ENCODE peak calls at places on chromosomes 6 and 20, in five cellular contexts. Y is HCT116, K is kidney glomerular epithelial cell, T is upper lobe of right lung, Q is germinal center. N is an unnamed sample.

GRCh38 chr20:23147964-23148720 is 62.0 kb upstream of the CD93 start:
- DNase-seq in Y (peak; percentile 80), K (peak; percentile 71), T (peak; percentile 71), Q (no peak), N (peak; percentile 84)

GRCh38 chr6:154508573-154509375 is 1.7 kb downstream of the CNKSR3 start:
- DNase-seq in Y (no peak), K (peak; percentile 39), T (no peak), Q (no peak), N (peak; percentile 65)

GRCh38 chr6:154894903-154895302 is 100.2 kb upstream of the TIAM2 start:
- DNase-seq in Y (no peak), K (no peak), T (no peak), Q (no peak), N (no peak)

GRCh38 chr20:8082025-8082424 is 50.0 kb upstream of the PLCB1 start:
- DNase-seq in Y (peak; percentile 7), K (no peak), T (no peak), Q (peak; percentile 1), N (no peak)

GRCh38 chr6:97437087-97437486 is 154.1 kb upstream of the MMS22L start:
- DNase-seq in Y (peak; percentile 19), K (peak; percentile 2), T (no peak), Q (peak; percentile 15), N (peak; percentile 1)

GRCh38 chr6:7439243-7439642 is 49.6 kb downstream of the RIOK1 start:
- DNase-seq in Y (no peak), K (no peak), T (no peak), Q (peak; percentile 50), N (no peak)

GRCh38 chr20:51074062-51074461 is 51.2 kb upstream of the KCNG1 start:
- DNase-seq in Y (no peak), K (no peak), T (no peak), Q (no peak), N (no peak)

GRCh38 chr6:38262609-38263008 is 377.1 kb downstream of the BTBD9 start:
- DNase-seq in Y (no peak), K (no peak), T (no peak), Q (no peak), N (peak; percentile 71)

GRCh38 chr6:43376551-43376981 is 7.1 kb upstream of the ZNF318 start:
- DNase-seq in Y (no peak), K (no peak), T (no peak), Q (no peak), N (no peak)

GRCh38 chr6:99416226-99416625 is 8.9 kb downstream of the PNISR start:
- DNase-seq in Y (no peak), K (no peak), T (no peak), Q (no peak), N (no peak)

GRCh38 chr6:164528539-164528938 is 780.9 kb downstream of the C6orf118 start:
- DNase-seq in Y (no peak), K (no peak), T (no peak), Q (no peak), N (no peak)

GRCh38 chr20:37940161-37940560 is 37.2 kb downstream of the VSTM2L start:
- DNase-seq in Y (no peak), K (no peak), T (peak; percentile 57), Q (no peak), N (no peak)

GRCh38 chr20:1536893-1537730 is 20.4 kb downstream of the SIRPD start:
- DNase-seq in Y (no peak), K (no peak), T (no peak), Q (no peak), N (no peak)

GRCh38 chr20:24960302-24960801 is 11.3 kb downstream of the CST7 start:
- DNase-seq in Y (no peak), K (no peak), T (no peak), Q (no peak), N (no peak)

GRCh38 chr6:84361372-84362179 is 134.1 kb upstream of the CEP162 start:
- DNase-seq in Y (no peak), K (no peak), T (no peak), Q (no peak), N (no peak)

GRCh38 chr20:43040427-43040826 is 149.3 kb downstream of the PTPRT start:
- DNase-seq in Y (no peak), K (no peak), T (no peak), Q (no peak), N (no peak)

GRCh38 chr6:78308025-78308424 is 559.3 kb upstream of the IRAK1BP1 start:
- DNase-seq in Y (peak; percentile 41), K (no peak), T (no peak), Q (no peak), N (peak; percentile 39)

GRCh38 chr6:136547336-136547735 is 2.9 kb downstream of the MAP7 start:
- DNase-seq in Y (peak; percentile 21), K (peak; percentile 68), T (no peak), Q (no peak), N (peak; percentile 50)

GRCh38 chr6:169450097-169450496 is 196.5 kb upstream of the THBS2 start:
- DNase-seq in Y (no peak), K (no peak), T (no peak), Q (no peak), N (no peak)

GRCh38 chr6:31727717-31728671 is 1.1 kb downstream of the DDAH2 start:
- DNase-seq in Y (no peak), K (no peak), T (no peak), Q (peak; percentile 88), N (no peak)

GRCh38 chr6:47944846-47945245 is 163.0 kb downstream of the OPN5 start:
- DNase-seq in Y (no peak), K (no peak), T (no peak), Q (no peak), N (no peak)

GRCh38 chr6:36128073-36128472 is 2.2 kb upstream of the MAPK13 start:
- DNase-seq in Y (no peak), K (no peak), T (no peak), Q (no peak), N (no peak)

GRCh38 chr20:51156041-51156795 is 133.3 kb upstream of the KCNG1 start:
- DNase-seq in Y (no peak), K (no peak), T (no peak), Q (no peak), N (no peak)

GRCh38 chr20:57865266-57865665 is 155.5 kb upstream of the PMEPA1 start:
- DNase-seq in Y (no peak), K (no peak), T (no peak), Q (no peak), N (no peak)

GRCh38 chr6:56714982-56715456 is 72.3 kb upstream of the DST start:
- DNase-seq in Y (peak; percentile 96), K (peak; percentile 76), T (no peak), Q (no peak), N (peak; percentile 98)

GRCh38 chr6:7758456-7758855 is 32.6 kb downstream of the BMP6 start:
- DNase-seq in Y (peak; percentile 7), K (peak; percentile 89), T (no peak), Q (no peak), N (peak; percentile 87)

GRCh38 chr6:51019785-51020184 is 201.1 kb downstream of the TFAP2B start:
- DNase-seq in Y (no peak), K (no peak), T (no peak), Q (no peak), N (no peak)

GRCh38 chr6:26218824-26219223 is 131.6 kb downstream of the HFE start:
- DNase-seq in Y (no peak), K (no peak), T (no peak), Q (no peak), N (no peak)